ENCODE peak calls at places on chromosomes 11 and 22, in seven cellular contexts. One of them, this sample, is unnamed.

GRCh38 chr22:42947211-42947990 is 67.5 kb downstream of the PACSIN2 start:
- DNase-seq in K562: no peak
- DNase-seq in AG04450: no peak
- DNase-seq in A549: peak; percentile 37
- DNase-seq in tibial artery: no peak
- DNase-seq in thoracic aorta: no peak
- DNase-seq in PC-3: peak; percentile 72
- DNase-seq in this sample: no peak

GRCh38 chr22:47572443-47572842 is 810.0 kb downstream of the TBC1D22A start:
- DNase-seq in thoracic aorta: no peak
- DNase-seq in tibial artery: no peak
- DNase-seq in K562: no peak
- DNase-seq in A549: no peak
- DNase-seq in AG04450: no peak
- DNase-seq in PC-3: no peak
- DNase-seq in this sample: no peak

GRCh38 chr11:57536947-57537654 is at the start of gene SMTNL1:
- DNase-seq in thoracic aorta: no peak
- DNase-seq in tibial artery: no peak
- DNase-seq in A549: no peak
- DNase-seq in K562: no peak
- DNase-seq in PC-3: no peak
- DNase-seq in AG04450: no peak
- DNase-seq in this sample: no peak

GRCh38 chr11:69496631-69497220 is 15.3 kb downstream of the LINC01488 start:
- DNase-seq in K562: no peak
- DNase-seq in PC-3: no peak
- DNase-seq in tibial artery: no peak
- DNase-seq in thoracic aorta: no peak
- DNase-seq in A549: peak; percentile 28
- DNase-seq in AG04450: no peak
- DNase-seq in this sample: no peak

GRCh38 chr11:48005878-48006277 is 25.5 kb downstream of the PTPRJ start:
- DNase-seq in tibial artery: peak; percentile 59
- DNase-seq in K562: no peak
- DNase-seq in PC-3: no peak
- DNase-seq in thoracic aorta: no peak
- DNase-seq in A549: no peak
- DNase-seq in AG04450: no peak
- DNase-seq in this sample: no peak

GRCh38 chr11:118625036-118625690 is 17.7 kb downstream of the PHLDB1 start:
- DNase-seq in A549: no peak
- DNase-seq in AG04450: no peak
- DNase-seq in thoracic aorta: no peak
- DNase-seq in PC-3: peak; percentile 26
- DNase-seq in K562: no peak
- DNase-seq in tibial artery: no peak
- DNase-seq in this sample: no peak

GRCh38 chr22:48603621-48604320 is 1223.9 kb downstream of the BRD1 start:
- DNase-seq in PC-3: no peak
- DNase-seq in thoracic aorta: no peak
- DNase-seq in tibial artery: no peak
- DNase-seq in AG04450: no peak
- DNase-seq in K562: no peak
- DNase-seq in A549: no peak
- DNase-seq in this sample: no peak

GRCh38 chr22:46272196-46272595 is 4.4 kb downstream of the TTC38 start:
- DNase-seq in A549: no peak
- DNase-seq in PC-3: no peak
- DNase-seq in thoracic aorta: no peak
- DNase-seq in K562: no peak
- DNase-seq in tibial artery: peak; percentile 31
- DNase-seq in AG04450: no peak
- DNase-seq in this sample: no peak

GRCh38 chr11:106943089-106943488 is 75.2 kb downstream of the GUCY1A2 start:
- DNase-seq in AG04450: no peak
- DNase-seq in A549: no peak
- DNase-seq in K562: no peak
- DNase-seq in PC-3: no peak
- DNase-seq in tibial artery: no peak
- DNase-seq in thoracic aorta: no peak
- DNase-seq in this sample: no peak

GRCh38 chr11:3837793-3838192 is 3.0 kb downstream of the RHOG start:
- DNase-seq in A549: no peak
- DNase-seq in K562: no peak
- DNase-seq in PC-3: no peak
- DNase-seq in AG04450: no peak
- DNase-seq in tibial artery: peak; percentile 75
- DNase-seq in thoracic aorta: no peak
- DNase-seq in this sample: no peak

GRCh38 chr22:47848384-47848920 is 1086.0 kb downstream of the TBC1D22A start:
- DNase-seq in thoracic aorta: no peak
- DNase-seq in tibial artery: no peak
- DNase-seq in K562: no peak
- DNase-seq in AG04450: no peak
- DNase-seq in PC-3: no peak
- DNase-seq in A549: no peak
- DNase-seq in this sample: no peak

GRCh38 chr22:35868938-35869337 is 151.3 kb downstream of the APOL5 start:
- DNase-seq in AG04450: no peak
- DNase-seq in K562: no peak
- DNase-seq in tibial artery: no peak
- DNase-seq in thoracic aorta: no peak
- DNase-seq in PC-3: peak; percentile 9
- DNase-seq in A549: no peak
- DNase-seq in this sample: no peak

GRCh38 chr22:20867179-20868099 is 8.6 kb downstream of the SNAP29 start:
- DNase-seq in tibial artery: no peak
- DNase-seq in thoracic aorta: no peak
- DNase-seq in K562: peak; percentile 99
- DNase-seq in PC-3: no peak
- DNase-seq in AG04450: no peak
- DNase-seq in A549: no peak
- DNase-seq in this sample: no peak

GRCh38 chr22:30868663-30869385 is 99.8 kb downstream of the MORC2 start:
- DNase-seq in A549: no peak
- DNase-seq in PC-3: no peak
- DNase-seq in thoracic aorta: no peak
- DNase-seq in K562: no peak
- DNase-seq in AG04450: no peak
- DNase-seq in tibial artery: peak; percentile 34
- DNase-seq in this sample: peak; percentile 55

GRCh38 chr22:26669060-26669481 is 11.7 kb downstream of the MIAT start:
- DNase-seq in PC-3: peak; percentile 54
- DNase-seq in AG04450: no peak
- DNase-seq in tibial artery: no peak
- DNase-seq in thoracic aorta: no peak
- DNase-seq in A549: no peak
- DNase-seq in K562: no peak
- DNase-seq in this sample: no peak

GRCh38 chr11:17217395-17217794 is 9.6 kb upstream of the PIK3C2A start:
- DNase-seq in thoracic aorta: no peak
- DNase-seq in K562: no peak
- DNase-seq in AG04450: no peak
- DNase-seq in A549: no peak
- DNase-seq in tibial artery: no peak
- DNase-seq in PC-3: no peak
- DNase-seq in this sample: no peak

GRCh38 chr11:5593146-5593545 is 3.3 kb upstream of the TRIM6 start:
- DNase-seq in A549: no peak
- DNase-seq in PC-3: no peak
- DNase-seq in tibial artery: no peak
- DNase-seq in AG04450: no peak
- DNase-seq in K562: no peak
- DNase-seq in thoracic aorta: no peak
- DNase-seq in this sample: no peak

GRCh38 chr11:28585007-28585406 is 476.8 kb downstream of the METTL15 start:
- DNase-seq in A549: no peak
- DNase-seq in K562: no peak
- DNase-seq in tibial artery: no peak
- DNase-seq in AG04450: no peak
- DNase-seq in thoracic aorta: no peak
- DNase-seq in PC-3: no peak
- DNase-seq in this sample: no peak

GRCh38 chr22:31846161-31847115 is 92.6 kb downstream of the DEPDC5 start:
- DNase-seq in K562: peak; percentile 48
- DNase-seq in PC-3: no peak
- DNase-seq in tibial artery: no peak
- DNase-seq in A549: peak; percentile 8
- DNase-seq in AG04450: peak; percentile 68
- DNase-seq in thoracic aorta: no peak
- DNase-seq in this sample: no peak

GRCh38 chr11:123438191-123438627 is 8.1 kb downstream of the GRAMD1B start:
- DNase-seq in K562: no peak
- DNase-seq in thoracic aorta: no peak
- DNase-seq in AG04450: no peak
- DNase-seq in PC-3: no peak
- DNase-seq in A549: no peak
- DNase-seq in tibial artery: peak; percentile 45
- DNase-seq in this sample: no peak

GRCh38 chr11:127136438-127136837 is 135.9 kb upstream of the KIRREL3 start:
- DNase-seq in K562: no peak
- DNase-seq in PC-3: no peak
- DNase-seq in tibial artery: no peak
- DNase-seq in A549: no peak
- DNase-seq in AG04450: no peak
- DNase-seq in thoracic aorta: no peak
- DNase-seq in this sample: no peak

GRCh38 chr11:6926208-6927029 is at the start of gene ZNF215:
- DNase-seq in K562: peak; percentile 94
- DNase-seq in tibial artery: peak; percentile 76
- DNase-seq in PC-3: peak; percentile 80
- DNase-seq in thoracic aorta: peak; percentile 41
- DNase-seq in A549: peak; percentile 33
- DNase-seq in AG04450: peak; percentile 37
- DNase-seq in this sample: peak; percentile 90
- H3K4me3 ChIP-seq in K562: peak within 1 kb of the TSS; percentile 70
- H3K4me3 ChIP-seq in tibial artery: peak within 1 kb of the TSS; percentile 56
- H3K4me3 ChIP-seq in PC-3: peak within 1 kb of the TSS; percentile 80
- H3K4me3 ChIP-seq in thoracic aorta: peak within 1 kb of the TSS; percentile 80
- H3K4me3 ChIP-seq in A549: peak within 1 kb of the TSS; percentile 61
- H3K4me3 ChIP-seq in AG04450: peak within 1 kb of the TSS; percentile 78
- H3K4me3 ChIP-seq in this sample: peak within 1 kb of the TSS; percentile 76

DNA sequence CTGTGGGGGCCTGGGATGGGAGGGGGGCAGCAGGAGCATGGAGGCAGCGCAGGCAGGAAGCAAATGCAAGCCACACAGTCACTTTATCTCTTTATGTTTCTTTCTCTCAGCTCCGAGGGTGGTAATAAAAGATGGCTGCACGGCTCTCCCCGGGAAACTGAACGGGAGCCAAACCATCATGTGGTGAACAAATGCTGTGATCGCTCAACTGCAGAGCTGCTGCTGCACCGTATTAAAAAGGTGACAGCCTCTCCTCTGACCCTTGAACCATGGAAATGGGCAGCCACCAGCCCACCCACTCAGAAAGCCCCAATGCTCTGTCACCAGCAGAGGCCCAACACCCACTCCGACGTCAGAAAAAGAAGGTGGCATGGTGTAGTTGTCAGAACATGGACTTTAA is 110.0 kb downstream of the TIMP3 start:
- DNase-seq in AG04450: no peak
- DNase-seq in A549: no peak
- DNase-seq in K562: no peak
- DNase-seq in PC-3: no peak
- DNase-seq in tibial artery: no peak
- DNase-seq in thoracic aorta: no peak
- DNase-seq in this sample: no peak
- TF ChIP-seq CTCF in AG04450: no peak
- TF ChIP-seq CTCF in A549: no peak
- TF ChIP-seq CTCF in K562: no peak
- TF ChIP-seq CTCF in PC-3: no peak
- TF ChIP-seq CTCF in tibial artery: no peak
- TF ChIP-seq CTCF in thoracic aorta: no peak
- TF ChIP-seq CTCF in this sample: no peak

GRCh38 chr11:63613517-63614135 is 607 bp downstream of the PLAAT3 start:
- DNase-seq in PC-3: peak; percentile 34
- DNase-seq in A549: peak; percentile 36
- DNase-seq in thoracic aorta: no peak
- DNase-seq in AG04450: no peak
- DNase-seq in tibial artery: peak; percentile 78
- DNase-seq in K562: peak; percentile 32
- DNase-seq in this sample: peak; percentile 80

GRCh38 chr11:63612181-63612580 is 2.1 kb downstream of the PLAAT3 start:
- DNase-seq in A549: no peak
- DNase-seq in K562: no peak
- DNase-seq in AG04450: no peak
- DNase-seq in thoracic aorta: no peak
- DNase-seq in PC-3: no peak
- DNase-seq in tibial artery: no peak
- DNase-seq in this sample: no peak

GRCh38 chr11:63611395-63611747 is 2.9 kb downstream of the PLAAT3 start:
- DNase-seq in tibial artery: no peak
- DNase-seq in K562: no peak
- DNase-seq in AG04450: no peak
- DNase-seq in thoracic aorta: no peak
- DNase-seq in A549: no peak
- DNase-seq in PC-3: no peak
- DNase-seq in this sample: no peak

GRCh38 chr11:63616953-63617352 is 2.7 kb upstream of the PLAAT3 start:
- DNase-seq in A549: no peak
- DNase-seq in tibial artery: peak; percentile 7
- DNase-seq in thoracic aorta: no peak
- DNase-seq in PC-3: no peak
- DNase-seq in AG04450: no peak
- DNase-seq in K562: no peak
- DNase-seq in this sample: no peak

GRCh38 chr11:63614136-63614664 is at the start of gene PLAAT3:
- DNase-seq in thoracic aorta: peak; percentile 40
- DNase-seq in K562: peak; percentile 89
- DNase-seq in A549: peak; percentile 54
- DNase-seq in AG04450: no peak
- DNase-seq in PC-3: peak; percentile 77
- DNase-seq in tibial artery: peak; percentile 87
- DNase-seq in this sample: peak; percentile 87
- H3K27ac ChIP-seq in thoracic aorta: peak within 1 kb of the TSS; percentile 69
- H3K27ac ChIP-seq in K562: no peak within 1 kb of the TSS
- H3K27ac ChIP-seq in A549: peak within 1 kb of the TSS; percentile 71
- H3K27ac ChIP-seq in AG04450: no peak within 1 kb of the TSS
- H3K27ac ChIP-seq in PC-3: peak within 1 kb of the TSS; percentile 2
- H3K27ac ChIP-seq in tibial artery: peak within 1 kb of the TSS; percentile 80
- H3K27ac ChIP-seq in this sample: peak within 1 kb of the TSS; percentile 91

GRCh38 chr11:61297741-61298140 is 2.6 kb upstream of the VWCE start:
- DNase-seq in AG04450: peak; percentile 41
- DNase-seq in tibial artery: no peak
- DNase-seq in PC-3: peak; percentile 45
- DNase-seq in thoracic aorta: no peak
- DNase-seq in K562: no peak
- DNase-seq in A549: no peak
- DNase-seq in this sample: no peak

GRCh38 chr11:61297341-61297740 is 2.2 kb upstream of the VWCE start:
- DNase-seq in AG04450: no peak
- DNase-seq in thoracic aorta: no peak
- DNase-seq in K562: no peak
- DNase-seq in tibial artery: no peak
- DNase-seq in A549: no peak
- DNase-seq in PC-3: no peak
- DNase-seq in this sample: no peak

GRCh38 chr11:61294717-61295595 is at the start of gene VWCE:
- DNase-seq in tibial artery: peak; percentile 73
- DNase-seq in A549: peak; percentile 62
- DNase-seq in K562: no peak
- DNase-seq in thoracic aorta: no peak
- DNase-seq in AG04450: no peak
- DNase-seq in PC-3: peak; percentile 55
- DNase-seq in this sample: peak; percentile 76

GRCh38 chr11:61293869-61294716 is 1.0 kb downstream of the VWCE start:
- DNase-seq in K562: no peak
- DNase-seq in tibial artery: peak; percentile 77
- DNase-seq in AG04450: no peak
- DNase-seq in PC-3: peak; percentile 22
- DNase-seq in A549: peak; percentile 67
- DNase-seq in thoracic aorta: peak; percentile 23
- DNase-seq in this sample: peak; percentile 76

GRCh38 chr11:61295596-61295926 is 445 bp upstream of the VWCE start:
- DNase-seq in PC-3: no peak
- DNase-seq in tibial artery: no peak
- DNase-seq in thoracic aorta: no peak
- DNase-seq in AG04450: no peak
- DNase-seq in K562: no peak
- DNase-seq in A549: no peak
- DNase-seq in this sample: no peak
- H3K4me3 ChIP-seq in PC-3: no peak overlapping the region
- H3K4me3 ChIP-seq in tibial artery: peak overlapping the region; percentile 68
- H3K4me3 ChIP-seq in thoracic aorta: peak overlapping the region; percentile 82
- H3K4me3 ChIP-seq in AG04450: peak overlapping the region; percentile 65
- H3K4me3 ChIP-seq in K562: no peak overlapping the region
- H3K4me3 ChIP-seq in A549: no peak overlapping the region
- H3K4me3 ChIP-seq in this sample: peak overlapping the region; percentile 84